ENCODE peak calls at places on chromosomes 4 and X, in five cellular contexts. G is HepG2, J is K562, A is SK-N-SH, W is HCT116. E is an unnamed sample.
A peak's percentile ranks its signal among the peaks of the same experiment; 100 is the strongest.

GRCh38 chr4:22515888-22516541 is at the start of gene ADGRA3:
- DNase-seq in A (peak; percentile 94), J (peak; percentile 17), G (peak; percentile 56), W (no peak), E (peak; percentile 63)

GRCh38 chr4:41935652-41936021 is 408 bp downstream of the TMEM33 start:
- DNase-seq in A (no peak), W (peak; percentile 4), G (peak; percentile 63), J (peak; percentile 59), E (no peak)

GRCh38 chrX:23610491-23610890 is 56.8 kb upstream of the PRDX4 start:
- DNase-seq in W (no peak), A (no peak), G (no peak), J (no peak), E (no peak)

GRCh38 chrX:153573999-153574398 is 24.9 kb downstream of the CCNQ start:
- DNase-seq in W (no peak), G (no peak), J (peak; percentile 40), A (no peak), E (no peak)

GRCh38 chr4:42442601-42443000 is 45.3 kb downstream of the SHISA3 start:
- DNase-seq in A (peak; percentile 5), J (no peak), W (no peak), G (no peak), E (no peak)

GRCh38 chrX:78104447-78105176 is 564 bp downstream of the PGK1 start:
- DNase-seq in J (peak; percentile 70), A (peak; percentile 19), W (no peak), G (peak; percentile 75), E (no peak)

GRCh38 chrX:8869812-8870211 is 68.6 kb upstream of the FAM9A start:
- DNase-seq in G (no peak), J (no peak), A (no peak), W (no peak), E (no peak)

GRCh38 chr4:158769175-158769831 is 477 bp downstream of the FNIP2 start:
- DNase-seq in W (no peak), J (peak; percentile 45), G (no peak), A (no peak), E (peak; percentile 13)

GRCh38 chr4:143382539-143382938 is 45.9 kb downstream of the GAB1 start:
- DNase-seq in A (no peak), G (no peak), J (no peak), W (no peak), E (no peak)

GRCh38 chr4:121989715-121990114 is 37.9 kb upstream of the TRPC3 start:
- DNase-seq in G (no peak), A (no peak), J (peak; percentile 78), W (peak; percentile 56), E (no peak)

GRCh38 chrX:96372313-96373046 is 312.2 kb upstream of the DIAPH2 start:
- DNase-seq in G (peak; percentile 27), A (peak; percentile 38), J (peak; percentile 3), W (peak; percentile 1), E (peak; percentile 45)

GRCh38 chr4:77662396-77662795 is 56.8 kb downstream of the CXCL13 start:
- DNase-seq in W (no peak), J (no peak), G (no peak), A (no peak), E (no peak)

GRCh38 chrX:33970028-33970932 is 161.8 kb downstream of the FAM47A start:
- DNase-seq in J (no peak), W (no peak), A (no peak), G (no peak), E (no peak)

GRCh38 chr4:39865280-39865679 is 112.4 kb downstream of the PDS5A start:
- DNase-seq in G (no peak), A (no peak), J (no peak), W (no peak), E (no peak)

GRCh38 chr4:184805462-184806245 is 20.1 kb downstream of the ACSL1 start:
- DNase-seq in J (no peak), G (no peak), W (no peak), A (peak; percentile 71), E (peak; percentile 45)

GRCh38 chr4:87270144-87270543 is 49.7 kb upstream of the KLHL8 start:
- DNase-seq in J (peak; percentile 53), G (peak; percentile 62), A (peak; percentile 39), W (peak; percentile 39), E (peak; percentile 24)

GRCh38 chr4:15234101-15234500 is 193.7 kb upstream of the C1QTNF7 start:
- DNase-seq in G (no peak), W (no peak), J (no peak), A (no peak), E (no peak)

GRCh38 chr4:186188107-186188506 is 3.3 kb upstream of the CYP4V2 start:
- DNase-seq in A (no peak), W (no peak), G (no peak), J (no peak), E (no peak)

GRCh38 chr4:69503558-69503957 is 7.9 kb upstream of the UGT2B4 start:
- DNase-seq in J (no peak), G (no peak), W (no peak), A (no peak), E (no peak)

GRCh38 chrX:1476682-1477081 is 24.0 kb upstream of the ASMTL start:
- DNase-seq in J (no peak), A (no peak), G (no peak), W (no peak), E (no peak)

GRCh38 chrX:41759817-41760216 is 35.8 kb downstream of the GPR82 start:
- DNase-seq in W (peak; percentile 15), G (peak; percentile 4), J (peak; percentile 53), A (peak; percentile 14), E (no peak)

GRCh38 chrX:110588853-110589252 is 206.8 kb downstream of the CHRDL1 start:
- DNase-seq in A (no peak), G (no peak), J (no peak), W (no peak), E (peak; percentile 0)

GRCh38 chrX:17674611-17675010 is 62.7 kb upstream of the SCML1 start:
- DNase-seq in G (no peak), J (no peak), A (no peak), W (no peak), E (no peak)

GRCh38 chrX:110966839-110967238 is 129.2 kb upstream of the PAK3 start:
- DNase-seq in G (peak; percentile 21), W (no peak), A (no peak), J (no peak), E (no peak)

GRCh38 chrX:15816886-15817285 is 26.6 kb downstream of the ZRSR2 start:
- DNase-seq in G (no peak), W (no peak), A (peak; percentile 29), J (no peak), E (no peak)

GRCh38 chr4:16686195-16686594 is 212.2 kb downstream of the LDB2 start:
- DNase-seq in G (no peak), W (no peak), A (no peak), J (no peak), E (no peak)

GRCh38 chr4:153535735-153536494 is 69.8 kb downstream of the TMEM131L start:
- DNase-seq in A (no peak), G (no peak), W (no peak), J (no peak), E (no peak)

GRCh38 chr4:94711635-94712034 is 46.1 kb upstream of the BMPR1B start:
- DNase-seq in W (no peak), G (no peak), A (no peak), J (no peak), E (no peak)

GRCh38 chr4:112633477-112634235 is 3.1 kb downstream of the ZGRF1 start:
- DNase-seq in J (peak; percentile 37), W (peak; percentile 10), A (peak; percentile 40), G (peak; percentile 18), E (no peak)

GRCh38 chr4:86011117-86011516 is 348.7 kb downstream of the MAPK10 start:
- DNase-seq in A (no peak), W (no peak), J (no peak), G (no peak), E (no peak)

GRCh38 chrX:9369802-9370291 is 95.0 kb upstream of the TBL1X start:
- DNase-seq in G (no peak), A (no peak), J (no peak), W (no peak), E (no peak)

GRCh38 chr4:119300072-119300387 is 21.9 kb downstream of the FABP2 start:
- DNase-seq in A (peak; percentile 47), G (no peak), J (peak; percentile 59), W (no peak), E (no peak)

GRCh38 chr4:146521543-146522097 is at the start of gene SLC10A7:
- DNase-seq in G (peak; percentile 58), J (peak; percentile 87), A (peak; percentile 84), W (peak; percentile 46), E (peak; percentile 59)

GRCh38 chrX:11908371-11908770 is 150.3 kb downstream of the MSL3 start:
- DNase-seq in A (peak; percentile 8), W (no peak), G (peak; percentile 2), J (peak; percentile 9), E (peak; percentile 16)

GRCh38 chr4:104901438-104901837 is 245.2 kb upstream of the TET2 start:
- DNase-seq in J (no peak), W (peak; percentile 3), G (no peak), A (no peak), E (no peak)

GRCh38 chrX:109856974-109857373 is 123.9 kb upstream of the ACSL4 start:
- DNase-seq in J (peak; percentile 57), G (peak; percentile 28), W (no peak), A (peak; percentile 19), E (no peak)

GRCh38 chrX:19627081-19627480 is 111.8 kb upstream of the MAP3K15 start:
- DNase-seq in J (no peak), A (no peak), G (no peak), W (no peak), E (no peak)

GRCh38 chr4:40750461-40751258 is 905 bp downstream of the NSUN7 start:
- DNase-seq in G (no peak), J (no peak), A (peak; percentile 38), W (no peak), E (peak; percentile 60)

GRCh38 chrX:97597954-97598353 is 714.2 kb downstream of the RPA4 start:
- DNase-seq in A (no peak), W (no peak), J (no peak), G (no peak), E (no peak)
- TF ChIP-seq JUND in A (no peak), W (no peak), J (no peak), G (no peak), E (no peak)

GRCh38 chrX:155747520-155747919 is 133.6 kb upstream of the VAMP7 start:
- DNase-seq in J (peak; percentile 18), W (no peak), A (no peak), G (no peak), E (no peak)
- TF ChIP-seq JUND in J (no peak), W (no peak), A (no peak), G (no peak), E (no peak)

GRCh38 chrX:154714925-154715324 is 36.0 kb downstream of the GAB3 start:
- DNase-seq in W (peak; percentile 23), A (peak; percentile 63), G (peak; percentile 12), J (peak; percentile 71), E (peak; percentile 7)
- TF ChIP-seq JUND in W (no peak), A (no peak), G (no peak), J (no peak), E (no peak)

GRCh38 chr4:1113311-1114009 is at the start of gene RNF212:
- DNase-seq in W (no peak), A (peak; percentile 79), G (no peak), J (no peak), E (no peak)

GRCh38 chr4:1112174-1112820 is 1.1 kb downstream of the RNF212 start:
- DNase-seq in J (no peak), A (peak; percentile 35), G (no peak), W (no peak), E (no peak)

GRCh38 chr4:1115528-1116293 is 2.3 kb upstream of the RNF212 start:
- DNase-seq in G (no peak), J (no peak), W (no peak), A (no peak), E (no peak)

GRCh38 chr4:1112821-1113182 is 562 bp downstream of the RNF212 start:
- DNase-seq in A (no peak), W (no peak), J (no peak), G (no peak), E (no peak)

GRCh38 chr4:1116837-1117236 is 3.5 kb upstream of the RNF212 start:
- DNase-seq in W (no peak), G (no peak), J (no peak), A (no peak), E (peak; percentile 30)
- TF ChIP-seq JUND in W (no peak), G (no peak), J (no peak), A (no peak), E (no peak)

E was measured in T47D.